ENCODE peak calls at places on chromosomes 12 and 14, in eight cellular contexts. One of them, this sample, is unnamed.

GRCh38 chr14:22291406-22291805 is 297.6 kb downstream of the DAD1 start:
- DNase-seq in T-helper 2 cell: no peak
- DNase-seq in ureter: no peak
- DNase-seq in stimulated activated CD4-positive, alpha-beta T cell treated with anti-CD3 and anti-CD28 coated beads, Interleukin-12 subunit alpha, Interleukin-12 subunit beta, amount 100 ng/mL, for 4 hours: no peak
- DNase-seq in lung: no peak
- DNase-seq in iPS DF 6.9: no peak
- DNase-seq in NCI-H446 treated with DMSO at 0.1 percent for 48 hours: no peak
- DNase-seq in A549: no peak
- DNase-seq in this sample: no peak

GRCh38 chr12:92297932-92298681 is 152.5 kb upstream of the BTG1 start:
- DNase-seq in T-helper 2 cell: no peak
- DNase-seq in ureter: no peak
- DNase-seq in stimulated activated CD4-positive, alpha-beta T cell treated with anti-CD3 and anti-CD28 coated beads, Interleukin-12 subunit alpha, Interleukin-12 subunit beta, amount 100 ng/mL, for 4 hours: no peak
- DNase-seq in lung: no peak
- DNase-seq in iPS DF 6.9: no peak
- DNase-seq in NCI-H446 treated with DMSO at 0.1 percent for 48 hours: no peak
- DNase-seq in A549: no peak
- DNase-seq in this sample: no peak

GRCh38 chr14:32085845-32086383 is 8.8 kb downstream of the ARHGAP5 start:
- DNase-seq in T-helper 2 cell: no peak
- DNase-seq in ureter: no peak
- DNase-seq in stimulated activated CD4-positive, alpha-beta T cell treated with anti-CD3 and anti-CD28 coated beads, Interleukin-12 subunit alpha, Interleukin-12 subunit beta, amount 100 ng/mL, for 4 hours: no peak
- DNase-seq in lung: no peak
- DNase-seq in iPS DF 6.9: no peak
- DNase-seq in NCI-H446 treated with DMSO at 0.1 percent for 48 hours: no peak
- DNase-seq in A549: no peak
- DNase-seq in this sample: no peak

GRCh38 chr12:128388461-128388921 is 121.5 kb downstream of the TMEM132C start:
- DNase-seq in T-helper 2 cell: no peak
- DNase-seq in ureter: no peak
- DNase-seq in stimulated activated CD4-positive, alpha-beta T cell treated with anti-CD3 and anti-CD28 coated beads, Interleukin-12 subunit alpha, Interleukin-12 subunit beta, amount 100 ng/mL, for 4 hours: no peak
- DNase-seq in lung: no peak
- DNase-seq in iPS DF 6.9: no peak
- DNase-seq in NCI-H446 treated with DMSO at 0.1 percent for 48 hours: no peak
- DNase-seq in A549: no peak
- DNase-seq in this sample: no peak

GRCh38 chr12:6539276-6540134 is 5.2 kb downstream of the GAPDH start:
- DNase-seq in T-helper 2 cell: no peak
- DNase-seq in ureter: no peak
- DNase-seq in stimulated activated CD4-positive, alpha-beta T cell treated with anti-CD3 and anti-CD28 coated beads, Interleukin-12 subunit alpha, Interleukin-12 subunit beta, amount 100 ng/mL, for 4 hours: no peak
- DNase-seq in lung: no peak
- DNase-seq in iPS DF 6.9: no peak
- DNase-seq in NCI-H446 treated with DMSO at 0.1 percent for 48 hours: no peak
- DNase-seq in A549: peak; percentile 62
- DNase-seq in this sample: peak; percentile 30

GRCh38 chr12:115037830-115038229 is 353.9 kb upstream of the TBX3 start:
- DNase-seq in T-helper 2 cell: no peak
- DNase-seq in ureter: no peak
- DNase-seq in stimulated activated CD4-positive, alpha-beta T cell treated with anti-CD3 and anti-CD28 coated beads, Interleukin-12 subunit alpha, Interleukin-12 subunit beta, amount 100 ng/mL, for 4 hours: no peak
- DNase-seq in lung: no peak
- DNase-seq in iPS DF 6.9: no peak
- DNase-seq in NCI-H446 treated with DMSO at 0.1 percent for 48 hours: no peak
- DNase-seq in A549: no peak
- DNase-seq in this sample: no peak

GRCh38 chr12:107990325-107990724 is 138.8 kb upstream of the WSCD2 start:
- DNase-seq in T-helper 2 cell: no peak
- DNase-seq in ureter: no peak
- DNase-seq in stimulated activated CD4-positive, alpha-beta T cell treated with anti-CD3 and anti-CD28 coated beads, Interleukin-12 subunit alpha, Interleukin-12 subunit beta, amount 100 ng/mL, for 4 hours: no peak
- DNase-seq in lung: no peak
- DNase-seq in iPS DF 6.9: peak; percentile 50
- DNase-seq in NCI-H446 treated with DMSO at 0.1 percent for 48 hours: no peak
- DNase-seq in A549: peak; percentile 49
- DNase-seq in this sample: no peak

GRCh38 chr12:30696943-30697342 is 1.3 kb upstream of the IPO8 start:
- DNase-seq in T-helper 2 cell: no peak
- DNase-seq in ureter: no peak
- DNase-seq in stimulated activated CD4-positive, alpha-beta T cell treated with anti-CD3 and anti-CD28 coated beads, Interleukin-12 subunit alpha, Interleukin-12 subunit beta, amount 100 ng/mL, for 4 hours: no peak
- DNase-seq in lung: no peak
- DNase-seq in iPS DF 6.9: no peak
- DNase-seq in NCI-H446 treated with DMSO at 0.1 percent for 48 hours: no peak
- DNase-seq in A549: no peak
- DNase-seq in this sample: no peak

GRCh38 chr12:73863541-73863940 is 674.1 kb upstream of the ATXN7L3B start:
- DNase-seq in T-helper 2 cell: no peak
- DNase-seq in ureter: no peak
- DNase-seq in stimulated activated CD4-positive, alpha-beta T cell treated with anti-CD3 and anti-CD28 coated beads, Interleukin-12 subunit alpha, Interleukin-12 subunit beta, amount 100 ng/mL, for 4 hours: no peak
- DNase-seq in lung: no peak
- DNase-seq in iPS DF 6.9: no peak
- DNase-seq in NCI-H446 treated with DMSO at 0.1 percent for 48 hours: no peak
- DNase-seq in A549: peak; percentile 2
- DNase-seq in this sample: no peak

GRCh38 chr14:99284254-99285004 is 12.4 kb upstream of the BCL11B start:
- DNase-seq in T-helper 2 cell: no peak
- DNase-seq in ureter: no peak
- DNase-seq in stimulated activated CD4-positive, alpha-beta T cell treated with anti-CD3 and anti-CD28 coated beads, Interleukin-12 subunit alpha, Interleukin-12 subunit beta, amount 100 ng/mL, for 4 hours: no peak
- DNase-seq in lung: no peak
- DNase-seq in iPS DF 6.9: no peak
- DNase-seq in NCI-H446 treated with DMSO at 0.1 percent for 48 hours: no peak
- DNase-seq in A549: no peak
- DNase-seq in this sample: no peak

GRCh38 chr12:110649341-110649847 is 35.5 kb downstream of the TCTN1 start:
- DNase-seq in T-helper 2 cell: no peak
- DNase-seq in ureter: no peak
- DNase-seq in stimulated activated CD4-positive, alpha-beta T cell treated with anti-CD3 and anti-CD28 coated beads, Interleukin-12 subunit alpha, Interleukin-12 subunit beta, amount 100 ng/mL, for 4 hours: no peak
- DNase-seq in lung: no peak
- DNase-seq in iPS DF 6.9: no peak
- DNase-seq in NCI-H446 treated with DMSO at 0.1 percent for 48 hours: no peak
- DNase-seq in A549: no peak
- DNase-seq in this sample: no peak

GRCh38 chr12:90091809-90092208 is 383.2 kb upstream of the ATP2B1 start:
- DNase-seq in T-helper 2 cell: no peak
- DNase-seq in ureter: no peak
- DNase-seq in stimulated activated CD4-positive, alpha-beta T cell treated with anti-CD3 and anti-CD28 coated beads, Interleukin-12 subunit alpha, Interleukin-12 subunit beta, amount 100 ng/mL, for 4 hours: no peak
- DNase-seq in lung: no peak
- DNase-seq in iPS DF 6.9: no peak
- DNase-seq in NCI-H446 treated with DMSO at 0.1 percent for 48 hours: no peak
- DNase-seq in A549: peak; percentile 24
- DNase-seq in this sample: no peak

GRCh38 chr12:112589275-112589674 is 170.5 kb downstream of the PTPN11 start:
- DNase-seq in T-helper 2 cell: no peak
- DNase-seq in ureter: no peak
- DNase-seq in stimulated activated CD4-positive, alpha-beta T cell treated with anti-CD3 and anti-CD28 coated beads, Interleukin-12 subunit alpha, Interleukin-12 subunit beta, amount 100 ng/mL, for 4 hours: no peak
- DNase-seq in lung: no peak
- DNase-seq in iPS DF 6.9: no peak
- DNase-seq in NCI-H446 treated with DMSO at 0.1 percent for 48 hours: no peak
- DNase-seq in A549: no peak
- DNase-seq in this sample: no peak

GRCh38 chr12:38664661-38665269 is 240.6 kb downstream of the CPNE8 start:
- DNase-seq in T-helper 2 cell: no peak
- DNase-seq in ureter: no peak
- DNase-seq in stimulated activated CD4-positive, alpha-beta T cell treated with anti-CD3 and anti-CD28 coated beads, Interleukin-12 subunit alpha, Interleukin-12 subunit beta, amount 100 ng/mL, for 4 hours: no peak
- DNase-seq in lung: no peak
- DNase-seq in iPS DF 6.9: peak; percentile 16
- DNase-seq in NCI-H446 treated with DMSO at 0.1 percent for 48 hours: no peak
- DNase-seq in A549: peak; percentile 57
- DNase-seq in this sample: no peak

GRCh38 chr12:83904175-83904574 is 1008.4 kb downstream of the SLC6A15 start:
- DNase-seq in T-helper 2 cell: no peak
- DNase-seq in ureter: no peak
- DNase-seq in stimulated activated CD4-positive, alpha-beta T cell treated with anti-CD3 and anti-CD28 coated beads, Interleukin-12 subunit alpha, Interleukin-12 subunit beta, amount 100 ng/mL, for 4 hours: no peak
- DNase-seq in lung: no peak
- DNase-seq in iPS DF 6.9: no peak
- DNase-seq in NCI-H446 treated with DMSO at 0.1 percent for 48 hours: no peak
- DNase-seq in A549: no peak
- DNase-seq in this sample: no peak

GRCh38 chr12:108302471-108303311 is 36.4 kb downstream of the CMKLR1 start:
- DNase-seq in T-helper 2 cell: no peak
- DNase-seq in ureter: peak; percentile 77
- DNase-seq in stimulated activated CD4-positive, alpha-beta T cell treated with anti-CD3 and anti-CD28 coated beads, Interleukin-12 subunit alpha, Interleukin-12 subunit beta, amount 100 ng/mL, for 4 hours: no peak
- DNase-seq in lung: peak; percentile 77
- DNase-seq in iPS DF 6.9: no peak
- DNase-seq in NCI-H446 treated with DMSO at 0.1 percent for 48 hours: no peak
- DNase-seq in A549: peak; percentile 68
- DNase-seq in this sample: no peak

GRCh38 chr14:71290960-71291466 is 383.8 kb downstream of the PCNX1 start:
- DNase-seq in T-helper 2 cell: no peak
- DNase-seq in ureter: peak; percentile 43
- DNase-seq in stimulated activated CD4-positive, alpha-beta T cell treated with anti-CD3 and anti-CD28 coated beads, Interleukin-12 subunit alpha, Interleukin-12 subunit beta, amount 100 ng/mL, for 4 hours: peak; percentile 12
- DNase-seq in lung: no peak
- DNase-seq in iPS DF 6.9: no peak
- DNase-seq in NCI-H446 treated with DMSO at 0.1 percent for 48 hours: no peak
- DNase-seq in A549: peak; percentile 46
- DNase-seq in this sample: no peak

GRCh38 chr12:110335481-110336045 is 54.5 kb downstream of the ATP2A2 start:
- DNase-seq in T-helper 2 cell: no peak
- DNase-seq in ureter: no peak
- DNase-seq in stimulated activated CD4-positive, alpha-beta T cell treated with anti-CD3 and anti-CD28 coated beads, Interleukin-12 subunit alpha, Interleukin-12 subunit beta, amount 100 ng/mL, for 4 hours: no peak
- DNase-seq in lung: no peak
- DNase-seq in iPS DF 6.9: no peak
- DNase-seq in NCI-H446 treated with DMSO at 0.1 percent for 48 hours: no peak
- DNase-seq in A549: no peak
- DNase-seq in this sample: no peak

GRCh38 chr14:96038920-96039632 is at the start of gene C14orf132:
- DNase-seq in T-helper 2 cell: no peak
- DNase-seq in ureter: peak; percentile 69
- DNase-seq in stimulated activated CD4-positive, alpha-beta T cell treated with anti-CD3 and anti-CD28 coated beads, Interleukin-12 subunit alpha, Interleukin-12 subunit beta, amount 100 ng/mL, for 4 hours: peak; percentile 65
- DNase-seq in lung: peak; percentile 78
- DNase-seq in iPS DF 6.9: no peak
- DNase-seq in NCI-H446 treated with DMSO at 0.1 percent for 48 hours: peak; percentile 40
- DNase-seq in A549: peak; percentile 30
- DNase-seq in this sample: peak; percentile 49

GRCh38 chr14:47678993-47679392 is 3.6 kb upstream of the MDGA2 start:
- DNase-seq in T-helper 2 cell: no peak
- DNase-seq in ureter: no peak
- DNase-seq in stimulated activated CD4-positive, alpha-beta T cell treated with anti-CD3 and anti-CD28 coated beads, Interleukin-12 subunit alpha, Interleukin-12 subunit beta, amount 100 ng/mL, for 4 hours: no peak
- DNase-seq in lung: no peak
- DNase-seq in iPS DF 6.9: no peak
- DNase-seq in NCI-H446 treated with DMSO at 0.1 percent for 48 hours: no peak
- DNase-seq in A549: no peak
- DNase-seq in this sample: no peak

GRCh38 chr12:91978143-91978542 is 167.5 kb downstream of the BTG1 start:
- DNase-seq in T-helper 2 cell: no peak
- DNase-seq in ureter: no peak
- DNase-seq in stimulated activated CD4-positive, alpha-beta T cell treated with anti-CD3 and anti-CD28 coated beads, Interleukin-12 subunit alpha, Interleukin-12 subunit beta, amount 100 ng/mL, for 4 hours: no peak
- DNase-seq in lung: no peak
- DNase-seq in iPS DF 6.9: no peak
- DNase-seq in NCI-H446 treated with DMSO at 0.1 percent for 48 hours: no peak
- DNase-seq in A549: peak; percentile 9
- DNase-seq in this sample: no peak

This sample was measured in K562.